ENCODE peak calls at places on chromosomes 4 and X, in five cellular contexts. E is NCI-H1694 treated with DMSO at 0.1 percent for 48 hours, T is neural progenitor cell, D is A673, L is kidney glomerular epithelial cell. C is an unnamed sample.
A peak's percentile ranks its signal among the peaks of the same experiment; 100 is the strongest.

GRCh38 chr4:16391196-16391595 is 164.9 kb upstream of the TAPT1 start:
- DNase-seq in E (no peak), T (no peak), D (no peak), L (no peak), C (no peak)

GRCh38 chr4:1278336-1278670 is 11.4 kb upstream of the MAEA start:
- DNase-seq in E (no peak), T (no peak), D (no peak), L (peak; percentile 29), C (no peak)

GRCh38 chrX:69025802-69026301 is 139.4 kb downstream of the PJA1 start:
- DNase-seq in E (no peak), T (no peak), D (no peak), L (peak; percentile 75), C (no peak)

GRCh38 chr4:4762909-4763814 is 96.3 kb upstream of the MSX1 start:
- DNase-seq in E (no peak), T (peak; percentile 77), D (peak; percentile 83), L (no peak), C (no peak)

GRCh38 chrX:27767387-27767786 is 40.4 kb upstream of the MAGEB10 start:
- DNase-seq in E (no peak), T (no peak), D (no peak), L (no peak), C (no peak)

GRCh38 chr4:158895797-158896442 is 127.1 kb downstream of the FNIP2 start:
- DNase-seq in E (no peak), T (peak; percentile 47), D (peak; percentile 63), L (peak; percentile 5), C (no peak)

GRCh38 chr4:83771113-83771705 is 235.3 kb downstream of the GPAT3 start:
- DNase-seq in E (peak; percentile 30), T (peak; percentile 50), D (peak; percentile 65), L (peak; percentile 70), C (peak; percentile 5)

GRCh38 chrX:150225756-150226155 is 137.4 kb upstream of the MAMLD1 start:
- DNase-seq in E (no peak), T (no peak), D (no peak), L (no peak), C (no peak)

GRCh38 chrX:20029728-20030127 is 38.9 kb upstream of the BCLAF3 start:
- DNase-seq in E (no peak), T (no peak), D (no peak), L (no peak), C (no peak)

GRCh38 chrX:50769389-50770063 is 44.5 kb downstream of the SHROOM4 start:
- DNase-seq in E (no peak), T (no peak), D (peak; percentile 75), L (no peak), C (no peak)

GRCh38 chr4:136277741-136278140 is 1254.6 kb downstream of the PCDH18 start:
- DNase-seq in E (peak; percentile 54), T (no peak), D (no peak), L (no peak), C (no peak)

GRCh38 chr4:182449960-182450359 is 206.8 kb downstream of the TENM3 start:
- DNase-seq in E (no peak), T (no peak), D (no peak), L (no peak), C (no peak)

GRCh38 chrX:7233632-7234406 is 85.9 kb upstream of the PUDP start:
- DNase-seq in E (no peak), T (no peak), D (no peak), L (no peak), C (no peak)

GRCh38 chr4:41796545-41797210 is 48.2 kb upstream of the PHOX2B start:
- DNase-seq in E (no peak), T (peak; percentile 89), D (peak; percentile 9), L (peak; percentile 0), C (peak; percentile 57)

GRCh38 chr4:154743683-154744340 is at the start of gene LRAT:
- DNase-seq in E (no peak), T (peak; percentile 88), D (peak; percentile 81), L (peak; percentile 44), C (no peak)

GRCh38 chrX:99301990-99302389 is 1108.1 kb downstream of the PCDH19 start:
- DNase-seq in E (no peak), T (peak; percentile 71), D (peak; percentile 29), L (no peak), C (peak; percentile 18)

GRCh38 chr4:53574528-53574927 is 16.8 kb downstream of the LNX1 start:
- DNase-seq in E (no peak), T (no peak), D (no peak), L (no peak), C (no peak)

GRCh38 chrX:18377802-18378201 is 23.3 kb upstream of the SCML2 start:
- DNase-seq in E (peak; percentile 18), T (peak; percentile 53), D (peak; percentile 65), L (peak; percentile 4), C (no peak)

GRCh38 chrX:10039821-10040793 is 72.9 kb downstream of the CLDN34 start:
- DNase-seq in E (no peak), T (peak; percentile 11), D (no peak), L (peak; percentile 22), C (no peak)

GRCh38 chr4:185820119-185821028 is 8.4 kb upstream of the SORBS2 start:
- DNase-seq in E (no peak), T (peak; percentile 26), D (no peak), L (no peak), C (no peak)

GRCh38 chr4:125511715-125512114 is 197.0 kb downstream of the FAT4 start:
- DNase-seq in E (no peak), T (no peak), D (no peak), L (no peak), C (no peak)